ENCODE peak calls at places on chromosomes 16 and 17, in four cellular contexts. One of them, this sample, is unnamed.

GRCh38 chr16:48478418-48478817 is 93.2 kb upstream of the SIAH1 start:
- DNase-seq in K562: no peak
- DNase-seq in GM12878: no peak
- DNase-seq in HepG2: no peak
- DNase-seq in this sample: no peak

GRCh38 chr16:30885196-30885595 is 8.7 kb downstream of the BCL7C start:
- DNase-seq in K562: no peak
- DNase-seq in GM12878: no peak
- DNase-seq in HepG2: no peak
- DNase-seq in this sample: no peak

GRCh38 chr17:731943-732787 is at the start of gene TLCD3A:
- DNase-seq in K562: peak; percentile 85
- DNase-seq in GM12878: no peak
- DNase-seq in HepG2: no peak
- DNase-seq in this sample: peak; percentile 70

GRCh38 chr16:10923650-10924214 is 18.5 kb downstream of the DEXI start:
- DNase-seq in K562: no peak
- DNase-seq in GM12878: no peak
- DNase-seq in HepG2: peak; percentile 95
- DNase-seq in this sample: no peak

GRCh38 chr16:48451323-48451722 is 66.1 kb upstream of the SIAH1 start:
- DNase-seq in K562: no peak
- DNase-seq in GM12878: no peak
- DNase-seq in HepG2: no peak
- DNase-seq in this sample: no peak

GRCh38 chr16:71254832-71255560 is 24.5 kb upstream of the HYDIN start:
- DNase-seq in K562: no peak
- DNase-seq in GM12878: no peak
- DNase-seq in HepG2: no peak
- DNase-seq in this sample: no peak

GRCh38 chr17:45436161-45436560 is 3.5 kb upstream of the ARHGAP27 start:
- DNase-seq in K562: no peak
- DNase-seq in GM12878: no peak
- DNase-seq in HepG2: no peak
- DNase-seq in this sample: no peak

GRCh38 chr16:21283521-21284289 is 5.6 kb upstream of the CRYM start:
- DNase-seq in K562: no peak
- DNase-seq in GM12878: no peak
- DNase-seq in HepG2: peak; percentile 51
- DNase-seq in this sample: peak; percentile 79

GRCh38 chr17:63621684-63622570 is at the start of gene MAP3K3:
- DNase-seq in K562: peak; percentile 99
- DNase-seq in GM12878: peak; percentile 99
- DNase-seq in HepG2: peak; percentile 100
- DNase-seq in this sample: peak; percentile 99

GRCh38 chr16:85566502-85567100 is 46.5 kb upstream of the GSE1 start:
- DNase-seq in K562: peak; percentile 93
- DNase-seq in GM12878: no peak
- DNase-seq in HepG2: no peak
- DNase-seq in this sample: no peak

GRCh38 chr16:58465817-58466216 is 34.1 kb upstream of the NDRG4 start:
- DNase-seq in K562: no peak
- DNase-seq in GM12878: no peak
- DNase-seq in HepG2: no peak
- DNase-seq in this sample: no peak

GRCh38 chr17:79072544-79072943 is 2.1 kb upstream of the ENGASE start:
- DNase-seq in K562: peak; percentile 2
- DNase-seq in GM12878: no peak
- DNase-seq in HepG2: no peak
- DNase-seq in this sample: no peak

GRCh38 chr17:57915980-57916757 is 39.0 kb downstream of the CUEDC1 start:
- DNase-seq in K562: no peak
- DNase-seq in GM12878: no peak
- DNase-seq in HepG2: no peak
- DNase-seq in this sample: peak; percentile 55

GRCh38 chr17:57158296-57158695 is 73.2 kb downstream of the AKAP1 start:
- DNase-seq in K562: no peak
- DNase-seq in GM12878: no peak
- DNase-seq in HepG2: no peak
- DNase-seq in this sample: no peak

GRCh38 chr17:42120161-42121065 is 754 bp downstream of the KAT2A start:
- DNase-seq in K562: peak; percentile 73
- DNase-seq in GM12878: no peak
- DNase-seq in HepG2: peak; percentile 43
- DNase-seq in this sample: peak; percentile 55

GRCh38 chr17:42494673-42495072 is 36.0 kb downstream of the ATP6V0A1 start:
- DNase-seq in K562: no peak
- DNase-seq in GM12878: no peak
- DNase-seq in HepG2: no peak
- DNase-seq in this sample: no peak

GRCh38 chr16:87317766-87318121 is 552 bp upstream of the C16orf95 start:
- DNase-seq in K562: peak; percentile 76
- DNase-seq in GM12878: no peak
- DNase-seq in HepG2: peak; percentile 67
- DNase-seq in this sample: no peak

GRCh38 chr16:54287018-54287757 is 601 bp upstream of the IRX3 start:
- DNase-seq in K562: no peak
- DNase-seq in GM12878: no peak
- DNase-seq in HepG2: no peak
- DNase-seq in this sample: no peak

GRCh38 chr16:84156342-84156784 is 11.3 kb downstream of the DNAAF1 start:
- DNase-seq in K562: no peak
- DNase-seq in GM12878: no peak
- DNase-seq in HepG2: no peak
- DNase-seq in this sample: no peak

GRCh38 chr17:82927661-82928601 is 88.1 kb upstream of the ZNF750 start:
- DNase-seq in K562: no peak
- DNase-seq in GM12878: no peak
- DNase-seq in HepG2: no peak
- DNase-seq in this sample: no peak

GRCh38 chr17:35372846-35373531 is 432 bp downstream of the SLFN11 start:
- DNase-seq in K562: no peak
- DNase-seq in GM12878: no peak
- DNase-seq in HepG2: no peak
- DNase-seq in this sample: peak; percentile 46

GRCh38 chr16:21599994-21600773 is 807 bp downstream of the METTL9 start:
- DNase-seq in K562: peak; percentile 33
- DNase-seq in GM12878: peak; percentile 17
- DNase-seq in HepG2: peak; percentile 63
- DNase-seq in this sample: no peak

GRCh38 chr16:12907670-12908233 is 6.4 kb downstream of the SHISA9 start:
- DNase-seq in K562: peak; percentile 24
- DNase-seq in GM12878: no peak
- DNase-seq in HepG2: peak; percentile 22
- DNase-seq in this sample: peak; percentile 46

GRCh38 chr17:73126716-73127473 is 34.4 kb upstream of the SLC39A11 start:
- DNase-seq in K562: no peak
- DNase-seq in GM12878: no peak
- DNase-seq in HepG2: no peak
- DNase-seq in this sample: no peak

GRCh38 chr17:17736205-17737183 is 55.2 kb downstream of the RAI1 start:
- DNase-seq in K562: no peak
- DNase-seq in GM12878: no peak
- DNase-seq in HepG2: no peak
- DNase-seq in this sample: no peak

GRCh38 chr17:55563363-55563762 is 52.1 kb upstream of the SMIM36 start:
- DNase-seq in K562: no peak
- DNase-seq in GM12878: no peak
- DNase-seq in HepG2: no peak
- DNase-seq in this sample: no peak

GRCh38 chr17:9355841-9356240 is 219.8 kb downstream of the STX8 start:
- DNase-seq in K562: no peak
- DNase-seq in GM12878: no peak
- DNase-seq in HepG2: no peak
- DNase-seq in this sample: no peak

GRCh38 chr16:1812732-1813163 is 13.9 kb downstream of the HAGH start:
- DNase-seq in K562: peak; percentile 79
- DNase-seq in GM12878: no peak
- DNase-seq in HepG2: peak; percentile 70
- DNase-seq in this sample: peak; percentile 70

GRCh38 chr17:13337864-13338371 is 263.8 kb downstream of the HS3ST3A1 start:
- DNase-seq in K562: peak; percentile 46
- DNase-seq in GM12878: no peak
- DNase-seq in HepG2: peak; percentile 42
- DNase-seq in this sample: no peak

GRCh38 chr16:21179126-21179982 is 20.9 kb downstream of the LDAF1 start:
- DNase-seq in K562: no peak
- DNase-seq in GM12878: no peak
- DNase-seq in HepG2: no peak
- DNase-seq in this sample: no peak

GRCh38 chr17:43772877-43773648 is 5.7 kb downstream of the DUSP3 start:
- DNase-seq in K562: peak; percentile 3
- DNase-seq in GM12878: no peak
- DNase-seq in HepG2: no peak
- DNase-seq in this sample: no peak

GRCh38 chr16:2825049-2825742 is 4.9 kb upstream of the ZG16B start:
- DNase-seq in K562: no peak
- DNase-seq in GM12878: no peak
- DNase-seq in HepG2: no peak
- DNase-seq in this sample: no peak

GRCh38 chr17:18966831-18967624 is 15.1 kb downstream of the SLC5A10 start:
- DNase-seq in K562: no peak
- DNase-seq in GM12878: no peak
- DNase-seq in HepG2: no peak
- DNase-seq in this sample: peak; percentile 47
- TF ChIP-seq TCF7 in K562: no peak
- TF ChIP-seq TCF7 in GM12878: no peak
- TF ChIP-seq TCF7 in HepG2: no peak
- TF ChIP-seq TCF7 in this sample: no peak

DNA sequence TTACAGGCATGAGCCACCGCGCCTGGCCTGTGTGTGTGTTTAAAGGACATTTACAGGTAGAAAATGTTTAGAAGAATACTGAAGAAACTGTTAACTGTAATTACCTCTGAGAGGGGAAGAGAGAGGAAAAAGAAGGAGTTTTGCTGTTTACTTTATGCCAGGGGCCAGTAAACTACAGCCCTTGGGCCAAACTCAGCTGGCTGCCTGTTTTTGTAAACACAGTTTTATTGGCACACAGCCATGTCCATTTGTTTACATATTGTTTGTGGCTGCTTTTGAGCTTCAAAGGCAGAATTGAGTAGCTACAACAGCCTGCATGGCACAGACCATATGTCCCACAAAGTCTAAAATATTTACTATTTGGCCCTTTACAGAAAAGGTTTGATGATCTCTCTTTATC is 76.4 kb downstream of the GPR139 start:
- DNase-seq in K562: no peak
- DNase-seq in GM12878: no peak
- DNase-seq in HepG2: no peak
- DNase-seq in this sample: no peak
- TF ChIP-seq TCF7 in K562: no peak
- TF ChIP-seq TCF7 in GM12878: no peak
- TF ChIP-seq TCF7 in HepG2: no peak
- TF ChIP-seq TCF7 in this sample: no peak

GRCh38 chr17:2238432-2239169 is 65.0 kb downstream of the SMG6 start:
- DNase-seq in K562: no peak
- DNase-seq in GM12878: peak; percentile 86
- DNase-seq in HepG2: no peak
- DNase-seq in this sample: no peak

GRCh38 chr17:2235792-2236365 is 67.7 kb downstream of the SMG6 start:
- DNase-seq in K562: no peak
- DNase-seq in GM12878: no peak
- DNase-seq in HepG2: no peak
- DNase-seq in this sample: no peak

GRCh38 chr17:2239170-2239551 is 64.4 kb downstream of the SMG6 start:
- DNase-seq in K562: no peak
- DNase-seq in GM12878: no peak
- DNase-seq in HepG2: no peak
- DNase-seq in this sample: no peak

GRCh38 chr17:2237960-2238359 is 65.6 kb downstream of the SMG6 start:
- DNase-seq in K562: no peak
- DNase-seq in GM12878: no peak
- DNase-seq in HepG2: no peak
- DNase-seq in this sample: no peak

GRCh38 chr17:2237521-2237921 is 66.1 kb downstream of the SMG6 start:
- DNase-seq in K562: no peak
- DNase-seq in GM12878: no peak
- DNase-seq in HepG2: no peak
- DNase-seq in this sample: no peak
- TF ChIP-seq TCF7 in K562: no peak
- TF ChIP-seq TCF7 in GM12878: no peak
- TF ChIP-seq TCF7 in HepG2: no peak
- TF ChIP-seq TCF7 in this sample: no peak

GRCh38 chr17:28474035-28474640 is 694 bp downstream of the SLC13A2 start:
- DNase-seq in K562: no peak
- DNase-seq in GM12878: no peak
- DNase-seq in HepG2: no peak
- DNase-seq in this sample: no peak
- TF ChIP-seq TCF7 in K562: no peak
- TF ChIP-seq TCF7 in GM12878: no peak
- TF ChIP-seq TCF7 in HepG2: no peak
- TF ChIP-seq TCF7 in this sample: no peak

GRCh38 chr17:4247981-4248388 is 15.8 kb downstream of the ANKFY1 start:
- DNase-seq in K562: no peak
- DNase-seq in GM12878: no peak
- DNase-seq in HepG2: peak; percentile 55
- DNase-seq in this sample: peak; percentile 61

GRCh38 chr17:4248504-4249277 is 15.1 kb downstream of the ANKFY1 start:
- DNase-seq in K562: no peak
- DNase-seq in GM12878: no peak
- DNase-seq in HepG2: no peak
- DNase-seq in this sample: no peak

GRCh38 chr17:4250887-4251286 is 12.9 kb downstream of the ANKFY1 start:
- DNase-seq in K562: no peak
- DNase-seq in GM12878: no peak
- DNase-seq in HepG2: no peak
- DNase-seq in this sample: no peak

GRCh38 chr17:4247361-4247980 is 16.3 kb downstream of the ANKFY1 start:
- DNase-seq in K562: no peak
- DNase-seq in GM12878: no peak
- DNase-seq in HepG2: no peak
- DNase-seq in this sample: no peak

DNA sequence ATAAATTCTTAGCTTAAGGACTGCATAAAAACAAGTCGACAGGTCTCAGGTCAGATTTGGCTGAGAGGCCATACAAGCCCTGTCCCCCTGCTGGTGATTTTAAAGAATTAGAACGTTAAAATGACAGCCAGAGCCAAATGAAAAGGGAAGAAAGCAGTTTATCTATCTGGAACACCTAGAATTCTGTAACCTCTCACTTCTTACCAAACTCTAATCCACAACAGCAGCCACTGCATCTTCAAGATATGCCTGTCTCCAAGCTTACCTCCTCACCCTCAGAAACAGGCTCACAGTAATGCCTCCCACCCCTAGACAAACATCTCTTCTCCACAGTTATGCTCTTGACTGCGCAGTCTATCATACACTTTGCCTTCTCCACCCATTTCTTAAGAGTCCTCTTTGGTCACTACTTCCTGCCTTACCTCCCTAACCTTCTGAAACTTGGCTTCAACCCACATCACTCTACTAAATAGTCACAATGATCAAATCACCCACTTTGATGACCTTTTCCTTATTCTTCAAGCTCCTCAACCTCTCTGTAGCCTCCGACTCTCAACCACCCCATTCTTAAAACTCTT is 14.2 kb downstream of the ANKFY1 start:
- DNase-seq in K562: peak; percentile 90
- DNase-seq in GM12878: no peak
- DNase-seq in HepG2: peak; percentile 40
- DNase-seq in this sample: no peak
- TF ChIP-seq TCF7 in K562: no peak
- TF ChIP-seq TCF7 in GM12878: no peak
- TF ChIP-seq TCF7 in HepG2: no peak
- TF ChIP-seq TCF7 in this sample: no peak